ENCODE peak calls at places on chromosome 1, in four cellular contexts. A, Y, R and D are unnamed samples.
A peak's percentile ranks its signal among the peaks of the same experiment; 100 is the strongest.

GRCh38 chr1:88061830-88062177 is 622.3 kb upstream of the PKN2 start:
- DNase-seq in A (no peak), Y (no peak), R (no peak), D (no peak)

GRCh38 chr1:236608930-236609726 is 4.8 kb upstream of the HEATR1 start:
- DNase-seq in A (peak; percentile 20), Y (peak; percentile 41), R (no peak), D (no peak)

GRCh38 chr1:45522324-45523104 is 830 bp upstream of the PRDX1 start:
- DNase-seq in A (no peak), Y (no peak), R (peak; percentile 56), D (no peak)

GRCh38 chr1:160795951-160796383 is at the start of gene LY9:
- DNase-seq in A (peak; percentile 94), Y (peak; percentile 24), R (peak; percentile 72), D (peak; percentile 74)

GRCh38 chr1:14919289-14919688 is 234.3 kb upstream of the TMEM51 start:
- DNase-seq in A (no peak), Y (no peak), R (no peak), D (no peak)

GRCh38 chr1:48741380-48741779 is 35.3 kb downstream of the BEND5 start:
- DNase-seq in A (no peak), Y (no peak), R (no peak), D (no peak)

GRCh38 chr1:240888039-240888786 is 276.3 kb upstream of the GREM2 start:
- DNase-seq in A (peak; percentile 64), Y (peak; percentile 35), R (peak; percentile 52), D (peak; percentile 60)

GRCh38 chr1:12600880-12601633 is 17.0 kb downstream of the DHRS3 start:
- DNase-seq in A (peak; percentile 17), Y (peak; percentile 39), R (peak; percentile 71), D (peak; percentile 66)

GRCh38 chr1:223216482-223217205 is 73.6 kb upstream of the TLR5 start:
- DNase-seq in A (no peak), Y (no peak), R (no peak), D (no peak)

GRCh38 chr1:192817202-192817601 is 8.4 kb downstream of the RGS2 start:
- DNase-seq in A (no peak), Y (no peak), R (no peak), D (no peak)